ENCODE peak calls at places on chromosome 13, in four cellular contexts. K is PC-9, J is substantia nigra, Y is tibial artery. S is an unnamed sample.

GRCh38 chr13:91946498-91947070 is 548.2 kb downstream of the GPC5 start:
- DNase-seq in K (no peak), J (no peak), Y (no peak), S (peak)

GRCh38 chr13:46129955-46130354 is 25.1 kb upstream of the CPB2 start:
- DNase-seq in K (no peak), J (no peak), Y (no peak), S (no peak)

GRCh38 chr13:104764600-104764999 is 1698.4 kb upstream of the SLC10A2 start:
- DNase-seq in K (no peak), J (no peak), Y (no peak), S (no peak)

GRCh38 chr13:28744091-28744536 is 25.3 kb upstream of the SLC46A3 start:
- DNase-seq in K (peak), J (no peak), Y (no peak), S (peak)

GRCh38 chr13:86986448-86986847 is 684.7 kb upstream of the SLITRK5 start:
- DNase-seq in K (no peak), J (no peak), Y (no peak), S (no peak)

GRCh38 chr13:44872751-44873150 is 116.5 kb downstream of the NUFIP1 start:
- DNase-seq in K (no peak), J (no peak), Y (no peak), S (no peak)

GRCh38 chr13:50884270-50884669 is 25.3 kb upstream of the RNASEH2B start:
- DNase-seq in K (no peak), J (no peak), Y (no peak), S (no peak)

GRCh38 chr13:72820156-72820897 is 38.4 kb downstream of the PIBF1 start:
- DNase-seq in K (no peak), J (no peak), Y (no peak), S (no peak)

GRCh38 chr13:51874651-51875050 is 12.9 kb downstream of the CCDC70 start:
- DNase-seq in K (no peak), J (no peak), Y (no peak), S (no peak)

GRCh38 chr13:77478645-77478997 is 56.9 kb upstream of the SCEL start:
- DNase-seq in K (no peak), J (no peak), Y (no peak), S (no peak)

GRCh38 chr13:33394294-33394932 is 108.9 kb upstream of the STARD13 start:
- DNase-seq in K (no peak), J (no peak), Y (no peak), S (no peak)

GRCh38 chr13:71877280-71877653 is 10.3 kb upstream of the DACH1 start:
- DNase-seq in K (no peak), J (no peak), Y (no peak), S (no peak)

GRCh38 chr13:72062566-72062965 is 195.6 kb upstream of the DACH1 start:
- DNase-seq in K (peak), J (no peak), Y (no peak), S (no peak)

GRCh38 chr13:113169277-113170272 is 11.1 kb downstream of the PROZ start:
- DNase-seq in K (no peak), J (no peak), Y (no peak), S (no peak)

GRCh38 chr13:113369189-113369588 is 5.3 kb upstream of the GRTP1 start:
- DNase-seq in K (no peak), J (no peak), Y (peak), S (no peak)

GRCh38 chr13:73063166-73063565 is 4.4 kb downstream of the KLF5 start:
- DNase-seq in K (no peak), J (no peak), Y (no peak), S (peak)

GRCh38 chr13:40539954-40540706 is 126.3 kb downstream of the FOXO1 start:
- DNase-seq in K (peak), J (no peak), Y (no peak), S (peak)

GRCh38 chr13:49649963-49650312 is 21.6 kb downstream of the ARL11 start:
- DNase-seq in K (no peak), J (no peak), Y (no peak), S (no peak)

GRCh38 chr13:30049692-30050091 is 199.3 kb upstream of the UBL3 start:
- DNase-seq in K (peak), J (no peak), Y (no peak), S (peak)

GRCh38 chr13:112996671-112997091 is 27.7 kb downstream of the MCF2L start:
- DNase-seq in K (no peak), J (no peak), Y (no peak), S (no peak)

GRCh38 chr13:46211521-46212351 is at the start of gene LRRC63:
- DNase-seq in K (peak), J (peak), Y (peak), S (no peak)

GRCh38 chr13:26568132-26568815 is 10.8 kb downstream of the WASF3 start:
- DNase-seq in K (no peak), J (no peak), Y (no peak), S (no peak)

GRCh38 chr13:26575244-26575643 is 17.8 kb downstream of the WASF3 start:
- DNase-seq in K (no peak), J (no peak), Y (no peak), S (no peak)

GRCh38 chr13:26571518-26571917 is 14.0 kb downstream of the WASF3 start:
- DNase-seq in K (no peak), J (no peak), Y (no peak), S (no peak)
- H3K27ac ChIP-seq in K (no peak), J (no peak), Y (no peak), S (no peak)

DNA sequence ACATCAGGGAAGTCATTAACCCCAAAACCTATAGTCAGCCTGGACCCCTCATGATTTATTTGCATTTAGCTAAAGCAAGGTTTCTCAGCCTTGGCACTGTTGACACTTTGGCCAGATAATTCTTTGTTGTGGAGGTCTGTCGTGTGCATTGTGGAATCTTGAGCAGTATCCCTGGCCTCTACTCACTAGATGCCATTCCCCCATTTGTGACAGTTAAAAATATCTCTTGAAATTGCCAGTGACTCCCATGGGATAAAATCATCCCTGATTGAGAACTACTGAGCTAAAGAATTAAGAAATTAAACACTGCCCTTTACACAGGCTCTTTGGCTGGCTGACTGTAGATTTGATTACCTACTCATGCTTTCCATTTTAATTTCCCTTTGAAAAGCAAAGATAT is 102.7 kb downstream of the LMO7 start:
- DNase-seq in K (no peak), J (no peak), Y (no peak), S (no peak)
- H3K27ac ChIP-seq in K (no peak), J (no peak), Y (no peak), S (no peak)

DNA sequence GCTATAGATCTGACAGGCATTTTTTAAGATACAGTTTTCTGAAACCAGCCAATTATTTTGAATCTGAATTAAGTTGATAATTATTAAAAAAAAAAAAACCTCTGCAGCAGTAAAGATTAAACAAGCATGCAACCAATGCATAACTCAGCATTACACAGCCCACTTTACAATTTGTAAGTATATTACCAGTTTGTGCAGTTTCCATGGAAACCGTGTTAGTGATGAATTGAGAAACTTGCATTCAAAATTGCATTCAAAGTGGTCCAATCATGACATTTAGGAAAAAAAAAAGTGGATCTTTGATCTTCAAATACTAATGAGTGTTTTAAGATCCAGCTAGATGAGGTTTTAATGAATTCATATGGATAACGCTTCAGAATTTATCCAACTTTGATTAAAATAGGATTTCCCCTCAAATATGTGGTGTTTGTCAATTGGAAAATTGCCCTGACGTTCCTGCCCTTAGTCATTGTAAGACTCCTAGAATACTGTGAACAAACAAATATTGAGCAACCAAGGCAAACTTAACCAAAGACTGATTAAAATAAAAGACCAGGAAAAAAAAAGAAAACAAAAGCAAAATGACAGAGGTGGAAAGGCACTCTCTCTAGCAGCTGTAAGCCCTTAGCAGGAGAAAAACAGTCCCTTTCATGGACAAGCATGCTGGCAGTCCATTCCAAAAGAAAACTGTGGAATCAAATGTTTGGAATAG is 314.9 kb upstream of the MAB21L1 start:
- DNase-seq in K (no peak), J (no peak), Y (no peak), S (no peak)
- H3K27ac ChIP-seq in K (no peak), J (no peak), Y (no peak), S (no peak)

DNA sequence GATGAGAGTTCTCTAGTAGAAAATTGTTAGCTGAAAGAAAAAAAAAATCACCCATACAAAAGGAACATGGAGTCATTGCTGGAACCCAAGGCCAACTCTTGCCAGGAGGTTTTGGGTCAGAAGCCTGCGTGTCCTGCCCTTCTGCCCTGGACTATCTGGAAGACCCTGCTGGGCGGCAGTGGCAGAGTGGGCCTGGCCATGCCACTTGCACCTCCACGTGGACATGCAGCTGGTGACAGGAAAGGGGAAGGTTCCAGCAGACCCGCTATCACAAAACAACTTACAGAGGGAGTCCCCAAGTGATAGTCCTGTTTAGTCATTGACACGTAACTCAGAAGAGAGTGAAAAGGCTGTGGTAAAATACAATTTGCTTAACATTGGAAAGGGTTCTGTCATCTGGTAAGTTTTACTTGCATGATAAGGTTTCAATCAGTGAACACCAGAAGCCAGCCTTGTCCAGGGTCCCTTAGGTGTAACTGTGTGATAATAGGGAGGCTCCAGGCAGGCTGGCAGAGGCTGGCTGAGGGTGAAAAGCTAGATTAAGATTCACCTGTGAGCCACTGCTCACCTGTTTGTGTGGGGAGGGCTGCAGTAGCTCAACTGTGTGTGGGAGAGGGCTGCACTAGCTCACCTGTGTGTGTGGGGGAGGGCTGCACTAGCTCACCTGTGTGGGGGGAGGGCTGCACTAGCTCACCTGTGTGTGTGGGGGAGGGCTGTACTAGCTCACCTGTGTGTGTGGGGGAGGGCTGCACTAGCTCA is 47.8 kb downstream of the COL4A2 start:
- DNase-seq in K (no peak), J (no peak), Y (peak), S (no peak)
- H3K27ac ChIP-seq in K (no peak), J (no peak), Y (peak), S (no peak)

S was measured in foreskin keratinocyte.